ENCODE peak calls at places on chromosome 16, in six cellular contexts. One of them, this sample, is unnamed.

GRCh38 chr16:11205754-11206459 is 50.1 kb downstream of the SOCS1 start:
- DNase-seq in M059J: peak; percentile 54
- DNase-seq in iPS DF 19.7: no peak
- DNase-seq in RWPE1: no peak
- DNase-seq in CD8-positive, alpha-beta T cell: no peak
- DNase-seq in skeletal muscle cell: no peak
- DNase-seq in this sample: no peak

GRCh38 chr16:68574479-68574878 is 35.4 kb downstream of the ZFP90 start:
- DNase-seq in M059J: no peak
- DNase-seq in iPS DF 19.7: no peak
- DNase-seq in RWPE1: no peak
- DNase-seq in CD8-positive, alpha-beta T cell: no peak
- DNase-seq in skeletal muscle cell: no peak
- DNase-seq in this sample: no peak

GRCh38 chr16:66713076-66713475 is 16.5 kb upstream of the CMTM4 start:
- DNase-seq in M059J: no peak
- DNase-seq in iPS DF 19.7: no peak
- DNase-seq in RWPE1: no peak
- DNase-seq in CD8-positive, alpha-beta T cell: no peak
- DNase-seq in skeletal muscle cell: no peak
- DNase-seq in this sample: no peak

GRCh38 chr16:55912022-55912421 is 36.8 kb upstream of the CES5A start:
- DNase-seq in M059J: no peak
- DNase-seq in iPS DF 19.7: no peak
- DNase-seq in RWPE1: no peak
- DNase-seq in CD8-positive, alpha-beta T cell: no peak
- DNase-seq in skeletal muscle cell: no peak
- DNase-seq in this sample: no peak

GRCh38 chr16:75296606-75297005 is 45.2 kb upstream of the BCAR1 start:
- DNase-seq in M059J: peak; percentile 42
- DNase-seq in iPS DF 19.7: no peak
- DNase-seq in RWPE1: no peak
- DNase-seq in CD8-positive, alpha-beta T cell: no peak
- DNase-seq in skeletal muscle cell: no peak
- DNase-seq in this sample: no peak

GRCh38 chr16:58459344-58460218 is 40.4 kb upstream of the NDRG4 start:
- DNase-seq in M059J: peak; percentile 92
- DNase-seq in iPS DF 19.7: no peak
- DNase-seq in RWPE1: peak; percentile 55
- DNase-seq in CD8-positive, alpha-beta T cell: no peak
- DNase-seq in skeletal muscle cell: no peak
- DNase-seq in this sample: no peak

GRCh38 chr16:24700549-24701392 is 28.7 kb upstream of the TNRC6A start:
- DNase-seq in M059J: peak; percentile 100
- DNase-seq in iPS DF 19.7: peak; percentile 57
- DNase-seq in RWPE1: peak; percentile 90
- DNase-seq in CD8-positive, alpha-beta T cell: no peak
- DNase-seq in skeletal muscle cell: peak; percentile 97
- DNase-seq in this sample: no peak

GRCh38 chr16:33059206-33059605 is 134.8 kb upstream of the TP53TG3C start:
- DNase-seq in M059J: no peak
- DNase-seq in iPS DF 19.7: no peak
- DNase-seq in RWPE1: no peak
- DNase-seq in CD8-positive, alpha-beta T cell: no peak
- DNase-seq in skeletal muscle cell: no peak
- DNase-seq in this sample: no peak

GRCh38 chr16:67110136-67110847 is 551 bp downstream of the PHAF1 start:
- DNase-seq in M059J: no peak
- DNase-seq in iPS DF 19.7: no peak
- DNase-seq in RWPE1: peak; percentile 21
- DNase-seq in CD8-positive, alpha-beta T cell: no peak
- DNase-seq in skeletal muscle cell: no peak
- DNase-seq in this sample: no peak

GRCh38 chr16:21167360-21167759 is 8.9 kb downstream of the LDAF1 start:
- DNase-seq in M059J: peak; percentile 98
- DNase-seq in iPS DF 19.7: no peak
- DNase-seq in RWPE1: peak; percentile 31
- DNase-seq in CD8-positive, alpha-beta T cell: no peak
- DNase-seq in skeletal muscle cell: peak; percentile 53
- DNase-seq in this sample: no peak

GRCh38 chr16:87953308-87954208 is 2.3 kb downstream of the BANP start:
- DNase-seq in M059J: no peak
- DNase-seq in iPS DF 19.7: no peak
- DNase-seq in RWPE1: no peak
- DNase-seq in CD8-positive, alpha-beta T cell: no peak
- DNase-seq in skeletal muscle cell: no peak
- DNase-seq in this sample: no peak

GRCh38 chr16:48462146-48462740 is 77.0 kb upstream of the SIAH1 start:
- DNase-seq in M059J: peak; percentile 32
- DNase-seq in iPS DF 19.7: no peak
- DNase-seq in RWPE1: peak; percentile 57
- DNase-seq in CD8-positive, alpha-beta T cell: no peak
- DNase-seq in skeletal muscle cell: no peak
- DNase-seq in this sample: no peak

GRCh38 chr16:24748242-24748641 is 18.8 kb downstream of the TNRC6A start:
- DNase-seq in M059J: peak; percentile 96
- DNase-seq in iPS DF 19.7: no peak
- DNase-seq in RWPE1: peak; percentile 79
- DNase-seq in CD8-positive, alpha-beta T cell: no peak
- DNase-seq in skeletal muscle cell: peak; percentile 83
- DNase-seq in this sample: no peak

GRCh38 chr16:5791011-5791410 is 693.4 kb upstream of the EEF2KMT start:
- DNase-seq in M059J: peak; percentile 64
- DNase-seq in iPS DF 19.7: no peak
- DNase-seq in RWPE1: no peak
- DNase-seq in CD8-positive, alpha-beta T cell: no peak
- DNase-seq in skeletal muscle cell: no peak
- DNase-seq in this sample: no peak

GRCh38 chr16:15613676-15614075 is 29.3 kb downstream of the MARF1 start:
- DNase-seq in M059J: peak; percentile 24
- DNase-seq in iPS DF 19.7: no peak
- DNase-seq in RWPE1: peak; percentile 72
- DNase-seq in CD8-positive, alpha-beta T cell: no peak
- DNase-seq in skeletal muscle cell: no peak
- DNase-seq in this sample: no peak

GRCh38 chr16:2933701-2934100 is 22.0 kb downstream of the FLYWCH1 start:
- DNase-seq in M059J: no peak
- DNase-seq in iPS DF 19.7: no peak
- DNase-seq in RWPE1: no peak
- DNase-seq in CD8-positive, alpha-beta T cell: no peak
- DNase-seq in skeletal muscle cell: no peak
- DNase-seq in this sample: no peak

GRCh38 chr16:65176603-65177002 is 54.7 kb upstream of the CDH11 start:
- DNase-seq in M059J: peak; percentile 80
- DNase-seq in iPS DF 19.7: no peak
- DNase-seq in RWPE1: no peak
- DNase-seq in CD8-positive, alpha-beta T cell: no peak
- DNase-seq in skeletal muscle cell: peak; percentile 79
- DNase-seq in this sample: no peak

GRCh38 chr16:30609002-30609927 is 924 bp downstream of the ZNF689 start:
- DNase-seq in M059J: peak; percentile 38
- DNase-seq in iPS DF 19.7: no peak
- DNase-seq in RWPE1: peak; percentile 54
- DNase-seq in CD8-positive, alpha-beta T cell: peak; percentile 30
- DNase-seq in skeletal muscle cell: no peak
- DNase-seq in this sample: no peak

GRCh38 chr16:58299757-58300349 is 5.0 kb upstream of the PRSS54 start:
- DNase-seq in M059J: no peak
- DNase-seq in iPS DF 19.7: no peak
- DNase-seq in RWPE1: no peak
- DNase-seq in CD8-positive, alpha-beta T cell: no peak
- DNase-seq in skeletal muscle cell: no peak
- DNase-seq in this sample: peak; percentile 20

GRCh38 chr16:87847785-87848675 is 21.3 kb downstream of the SLC7A5 start:
- DNase-seq in M059J: no peak
- DNase-seq in iPS DF 19.7: no peak
- DNase-seq in RWPE1: no peak
- DNase-seq in CD8-positive, alpha-beta T cell: no peak
- DNase-seq in skeletal muscle cell: no peak
- DNase-seq in this sample: no peak

GRCh38 chr16:4263504-4264436 is 9.1 kb downstream of the TFAP4 start:
- DNase-seq in M059J: no peak
- DNase-seq in iPS DF 19.7: no peak
- DNase-seq in RWPE1: peak; percentile 30
- DNase-seq in CD8-positive, alpha-beta T cell: no peak
- DNase-seq in skeletal muscle cell: peak; percentile 72
- DNase-seq in this sample: no peak

GRCh38 chr16:30434852-30435251 is 5.0 kb upstream of the DCTPP1 start:
- DNase-seq in M059J: no peak
- DNase-seq in iPS DF 19.7: no peak
- DNase-seq in RWPE1: no peak
- DNase-seq in CD8-positive, alpha-beta T cell: no peak
- DNase-seq in skeletal muscle cell: no peak
- DNase-seq in this sample: no peak

GRCh38 chr16:72913551-72913950 is 134.4 kb downstream of the ZFHX3 start:
- DNase-seq in M059J: no peak
- DNase-seq in iPS DF 19.7: no peak
- DNase-seq in RWPE1: no peak
- DNase-seq in CD8-positive, alpha-beta T cell: no peak
- DNase-seq in skeletal muscle cell: no peak
- DNase-seq in this sample: no peak

GRCh38 chr16:2297506-2297860 is 29.6 kb upstream of the RNPS1 start:
- DNase-seq in M059J: no peak
- DNase-seq in iPS DF 19.7: no peak
- DNase-seq in RWPE1: no peak
- DNase-seq in CD8-positive, alpha-beta T cell: no peak
- DNase-seq in skeletal muscle cell: no peak
- DNase-seq in this sample: no peak

GRCh38 chr16:12096828-12097522 is 120.4 kb downstream of the SNX29 start:
- DNase-seq in M059J: no peak
- DNase-seq in iPS DF 19.7: no peak
- DNase-seq in RWPE1: no peak
- DNase-seq in CD8-positive, alpha-beta T cell: no peak
- DNase-seq in skeletal muscle cell: no peak
- DNase-seq in this sample: no peak